ENCODE peak calls at places on chromosomes 7 and 10, in nine cellular contexts. G, D, U, P, H, A, V, J and F are unnamed samples.

GRCh38 chr10:69343905-69344304 is 65.6 kb downstream of the HK1 start:
- DNase-seq in H (no peak), V (no peak), D (no peak), A (no peak), P (no peak), G (no peak), J (no peak), U (no peak), F (no peak)

GRCh38 chr7:23383225-23383624 is 84.1 kb downstream of the MALSU1 start:
- DNase-seq in G (no peak), J (no peak), V (peak; percentile 65), P (no peak), D (no peak), U (no peak), A (no peak), H (peak; percentile 33), F (no peak)

GRCh38 chr7:111408726-111409125 is 153.6 kb downstream of the IMMP2L start:
- DNase-seq in D (no peak), G (no peak), U (no peak), J (no peak), P (no peak), V (no peak), A (peak; percentile 71), H (no peak), F (no peak)

GRCh38 chr10:104689105-104689504 is 48.0 kb downstream of the SORCS3 start:
- DNase-seq in J (no peak), U (no peak), A (no peak), P (no peak), D (no peak), V (no peak), G (no peak), H (no peak), F (no peak)

GRCh38 chr7:97342512-97342911 is 225.0 kb downstream of the SDHAF3 start:
- DNase-seq in U (no peak), G (no peak), V (no peak), J (no peak), H (no peak), P (no peak), D (no peak), A (no peak), F (no peak)

GRCh38 chr7:46468753-46469356 is 547.8 kb upstream of the IGFBP3 start:
- DNase-seq in A (no peak), V (peak; percentile 26), D (peak; percentile 17), G (no peak), U (peak; percentile 34), P (no peak), H (peak; percentile 59), J (no peak), F (peak; percentile 10)

GRCh38 chr10:116418394-116418793 is 9.3 kb upstream of the PNLIPRP3 start:
- DNase-seq in V (no peak), A (no peak), D (no peak), J (no peak), P (no peak), G (no peak), U (no peak), H (no peak), F (no peak)

GRCh38 chr10:10613654-10614244 is 403.9 kb upstream of the CELF2 start:
- DNase-seq in A (no peak), H (peak; percentile 92), V (no peak), U (no peak), G (no peak), P (no peak), J (no peak), D (no peak), F (no peak)

GRCh38 chr7:25847331-25848070 is 304.5 kb upstream of the NFE2L3 start:
- DNase-seq in D (no peak), V (peak; percentile 69), P (no peak), G (no peak), J (no peak), A (no peak), H (peak; percentile 60), U (no peak), F (no peak)

GRCh38 chr10:5887029-5887428 is 2.7 kb downstream of the ANKRD16 start:
- DNase-seq in A (no peak), D (no peak), U (no peak), P (no peak), J (no peak), V (no peak), H (peak; percentile 46), G (no peak), F (no peak)

GRCh38 chr7:12323415-12323814 is 80.2 kb downstream of the VWDE start:
- DNase-seq in P (no peak), V (no peak), U (no peak), H (no peak), J (peak; percentile 32), D (no peak), G (no peak), A (no peak), F (no peak)

GRCh38 chr7:21920931-21921330 is 24.8 kb downstream of the CDCA7L start:
- DNase-seq in A (no peak), D (no peak), U (peak; percentile 64), P (no peak), J (no peak), H (no peak), V (no peak), G (peak; percentile 68), F (no peak)
- H4K20me1 ChIP-seq in A (peaks cover 18% of the 10 kb centered on the region), D (peaks cover 49% of the 10 kb centered on the region), U (peaks cover 42% of the 10 kb centered on the region), P (peaks cover 6% of the 10 kb centered on the region), J (no peaks in the 10 kb centered on the region), H (no peaks in the 10 kb centered on the region), V (no peaks in the 10 kb centered on the region), G (no peaks in the 10 kb centered on the region), F (no peaks in the 10 kb centered on the region)

DNA sequence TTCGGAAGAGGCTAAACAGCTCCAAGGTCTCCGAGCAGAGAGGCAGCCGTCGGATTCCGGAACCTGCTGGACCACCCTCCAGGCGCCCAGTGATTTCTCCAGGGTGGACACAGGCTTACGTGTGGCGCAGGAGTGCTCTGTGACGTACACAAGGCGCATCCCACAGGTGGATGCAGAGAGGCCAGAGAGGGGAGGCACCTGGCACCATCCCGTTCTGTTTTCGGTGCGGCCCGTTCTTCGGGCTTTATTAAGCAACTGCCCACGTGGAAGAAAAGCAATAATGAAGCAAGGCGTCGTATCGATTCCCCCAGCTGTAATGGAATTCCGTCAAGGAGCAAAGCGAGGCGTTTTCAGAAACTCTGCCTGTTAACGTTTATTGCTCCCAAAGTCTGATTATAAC is 163.6 kb downstream of the PTPRN2 start:
- DNase-seq in U (no peak), J (no peak), P (no peak), G (no peak), H (no peak), D (no peak), A (no peak), V (no peak), F (no peak)
- H3K9me3 ChIP-seq in U (no peaks in the 10 kb centered on the region), J (peaks cover under 1% of the 10 kb centered on the region), P (peaks cover 3% of the 10 kb centered on the region), G (no peaks in the 10 kb centered on the region), H (no peaks in the 10 kb centered on the region), D (no peaks in the 10 kb centered on the region), A (no peaks in the 10 kb centered on the region), V (peaks cover 5% of the 10 kb centered on the region), F (no peaks in the 10 kb centered on the region)

GRCh38 chr10:78035025-78035424 is 1.4 kb downstream of the RPS24 start:
- DNase-seq in D (no peak), U (no peak), H (no peak), P (no peak), V (no peak), G (no peak), J (no peak), A (no peak), F (no peak)

GRCh38 chr10:78033623-78034470 is at the start of gene RPS24:
- DNase-seq in H (peak; percentile 99), V (peak; percentile 95), A (peak; percentile 97), P (peak; percentile 90), D (peak; percentile 97), G (peak; percentile 99), U (peak; percentile 97), J (peak; percentile 96), F (peak; percentile 96)

GRCh38 chr10:78038105-78038504 is 4.4 kb downstream of the RPS24 start:
- DNase-seq in V (no peak), H (no peak), U (no peak), A (no peak), D (no peak), G (no peak), P (no peak), J (no peak), F (no peak)

GRCh38 chr10:78035933-78036583 is 2.4 kb downstream of the RPS24 start:
- DNase-seq in J (no peak), H (no peak), U (no peak), V (no peak), A (no peak), P (no peak), G (no peak), D (no peak), F (no peak)

DNA sequence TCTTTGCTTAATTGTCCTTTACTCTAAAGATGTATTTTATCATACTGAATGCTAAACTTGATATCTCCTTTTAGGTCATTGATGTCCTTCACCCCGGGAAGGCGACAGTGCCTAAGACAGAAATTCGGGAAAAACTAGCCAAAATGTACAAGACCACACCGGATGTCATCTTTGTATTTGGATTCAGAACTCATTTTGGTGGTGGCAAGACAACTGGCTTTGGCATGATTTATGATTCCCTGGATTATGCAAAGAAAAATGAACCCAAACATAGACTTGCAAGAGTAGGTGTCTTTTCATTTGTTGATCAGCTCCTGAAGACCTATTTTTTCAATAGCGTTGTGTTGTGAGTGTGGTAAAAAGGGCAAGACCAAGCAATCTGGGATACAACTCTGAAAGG is 1.8 kb downstream of the RPS24 start:
- DNase-seq in V (no peak), J (no peak), P (no peak), U (no peak), D (no peak), A (no peak), H (no peak), G (no peak), F (no peak)
- H3K79me2 ChIP-seq in V (peaks cover 69% of the 10 kb centered on the region), J (peaks cover 26% of the 10 kb centered on the region), P (peaks cover 20% of the 10 kb centered on the region), U (peaks cover 69% of the 10 kb centered on the region), D (peaks cover 68% of the 10 kb centered on the region), A (peaks cover 68% of the 10 kb centered on the region), H (peaks cover 59% of the 10 kb centered on the region), G (peaks cover 30% of the 10 kb centered on the region), F (peaks cover 66% of the 10 kb centered on the region)

DNA sequence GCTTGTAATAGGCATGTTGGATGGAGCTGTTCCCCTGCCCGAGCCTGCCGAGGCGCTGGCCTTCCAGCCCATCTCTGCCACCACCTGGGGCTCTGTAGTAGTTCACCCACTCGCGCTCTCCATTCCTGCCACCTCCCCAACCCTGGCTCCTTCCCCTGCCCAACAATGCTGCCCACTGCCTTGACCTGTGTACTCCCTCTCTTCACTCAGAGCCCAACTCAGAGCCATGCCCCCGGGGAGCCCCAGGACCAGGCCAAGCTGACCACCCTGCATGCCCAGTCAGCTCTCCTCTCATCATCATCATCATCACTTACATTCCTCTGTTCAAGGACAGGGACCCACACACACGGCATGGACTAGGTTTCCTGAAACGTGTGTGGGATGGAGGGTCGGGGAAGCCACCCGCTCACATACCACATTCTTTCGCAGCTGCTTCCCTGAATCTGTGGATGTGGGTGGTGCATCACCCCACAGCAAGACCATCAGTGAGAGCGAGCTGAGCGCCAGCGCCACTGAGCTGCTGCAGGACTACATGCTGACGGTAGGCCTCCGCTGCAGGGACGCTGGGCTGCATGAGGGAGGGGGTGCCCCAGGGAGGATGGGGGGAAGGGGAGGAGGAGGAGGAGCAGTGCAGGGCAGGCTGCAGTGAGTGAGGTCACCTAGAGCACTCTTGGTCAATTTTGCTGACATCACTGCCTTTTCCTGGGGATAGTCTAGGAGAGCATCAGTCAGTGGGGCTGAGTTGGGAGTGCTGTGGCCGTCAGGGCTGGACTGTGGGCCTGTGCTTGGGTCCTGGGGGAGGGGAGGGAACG is 15.5 kb downstream of the NACAD start:
- DNase-seq in J (no peak), U (no peak), A (no peak), D (no peak), P (no peak), G (no peak), H (no peak), V (no peak), F (no peak)
- H4K20me1 ChIP-seq in J (no peaks in the 10 kb centered on the region), U (no peaks in the 10 kb centered on the region), A (peaks cover 7% of the 10 kb centered on the region), D (no peaks in the 10 kb centered on the region), P (peaks cover 7% of the 10 kb centered on the region), G (peaks cover 18% of the 10 kb centered on the region), H (no peaks in the 10 kb centered on the region), V (peaks cover 47% of the 10 kb centered on the region), F (peaks cover 82% of the 10 kb centered on the region)